ENCODE peak calls at places on chromosomes 13 and 19, in five cellular contexts. D is breast epithelium, H is Peyer's patch, O is cardiac muscle cell, K is brain microvascular endothelial cell. V is an unnamed sample. For H3K36me3, the result is how much of the 10 kb centered on the place peaks cover.

GRCh38 chr13:102128216-102128800 is 273.5 kb downstream of the FGF14 start:
- DNase-seq in D (no peak), O (no peak), H (no peak), K (no peak), V (no peak)

GRCh38 chr13:32001392-32001768 is 30.2 kb upstream of the FRY start:
- DNase-seq in H (no peak), D (no peak), O (peak), K (peak), V (no peak)

GRCh38 chr13:94825507-94825906 is 113.2 kb upstream of the SOX21 start:
- DNase-seq in H (no peak), K (no peak), D (peak), O (peak), V (no peak)

GRCh38 chr13:110680852-110681251 is 25.1 kb downstream of the CARS2 start:
- DNase-seq in O (no peak), H (no peak), K (no peak), D (no peak), V (no peak)

GRCh38 chr13:20869540-20869939 is 33.0 kb downstream of the XPO4 start:
- DNase-seq in D (no peak), H (no peak), O (peak), K (no peak), V (no peak)

GRCh38 chr19:41000310-41000737 is 9.2 kb downstream of the CYP2B6 start:
- DNase-seq in O (no peak), K (no peak), D (no peak), H (peak), V (no peak)

GRCh38 chr19:2014731-2015610 is 543 bp downstream of the BTBD2 start:
- DNase-seq in D (no peak), O (peak), H (no peak), K (no peak), V (no peak)

GRCh38 chr19:9406798-9407352 is 28.5 kb downstream of the ZNF266 start:
- DNase-seq in H (peak), O (peak), K (peak), D (peak), V (no peak)

GRCh38 chr19:16025108-16026101 is 50.9 kb upstream of the TPM4 start:
- DNase-seq in D (no peak), O (peak), K (peak), H (peak), V (no peak)

GRCh38 chr19:6866646-6867255 is 20.6 kb upstream of the ADGRE1 start:
- DNase-seq in K (no peak), D (no peak), H (no peak), O (no peak), V (no peak)

GRCh38 chr13:43473437-43473836 is 313.3 kb downstream of the ENOX1 start:
- DNase-seq in K (no peak), H (no peak), D (no peak), O (peak), V (no peak)

GRCh38 chr19:2035590-2035991 is 15.5 kb downstream of the MKNK2 start:
- DNase-seq in K (no peak), O (no peak), H (no peak), D (no peak), V (no peak)

GRCh38 chr19:45733160-45733810 is at the start of gene MEIOSIN:
- DNase-seq in O (no peak), K (no peak), H (no peak), D (no peak), V (no peak)

GRCh38 chr19:9323557-9323918 is 441 bp upstream of the ZNF559 start:
- DNase-seq in O (peak), K (peak), H (no peak), D (peak), V (no peak)

GRCh38 chr19:7932276-7932929 is 6.5 kb upstream of the CTXN1 start:
- DNase-seq in K (no peak), O (no peak), H (no peak), D (no peak), V (no peak)

GRCh38 chr19:4673726-4674125 is 3.6 kb upstream of the MYDGF start:
- DNase-seq in D (no peak), K (no peak), O (no peak), H (no peak), V (no peak)

GRCh38 chr19:5218255-5218855 is 122.3 kb downstream of the PTPRS start:
- DNase-seq in D (no peak), H (no peak), O (no peak), K (no peak), V (no peak)

GRCh38 chr13:76890036-76890435 is 3.8 kb upstream of the KCTD12 start:
- DNase-seq in H (no peak), K (peak), D (no peak), O (peak), V (no peak)

GRCh38 chr13:23681253-23681652 is 111.0 kb downstream of the TNFRSF19 start:
- DNase-seq in H (no peak), O (peak), D (no peak), K (peak), V (no peak)

GRCh38 chr19:35167251-35168119 is 12.9 kb downstream of the FXYD5 start:
- DNase-seq in H (no peak), D (no peak), K (no peak), O (no peak), V (no peak)

GRCh38 chr13:27080018-27080948 is 91.3 kb downstream of the USP12 start:
- DNase-seq in O (no peak), D (no peak), H (no peak), K (no peak), V (no peak)

GRCh38 chr19:22422220-22422619 is at the start of gene ZNF98:
- DNase-seq in D (peak), O (peak), H (no peak), K (no peak), V (no peak)

GRCh38 chr19:45994989-45995714 is at the start of gene CCDC61:
- DNase-seq in O (peak), K (peak), D (peak), H (peak), V (peak)

GRCh38 chr13:66543780-66544179 is 686.4 kb downstream of the PCDH9 start:
- DNase-seq in H (no peak), O (no peak), K (no peak), D (no peak), V (no peak)

GRCh38 chr13:94712287-94712811 is at the start of gene SOX21:
- DNase-seq in H (no peak), D (no peak), K (no peak), O (no peak), V (no peak)

GRCh38 chr13:27641711-27642502 is 20.2 kb downstream of the POLR1D start:
- DNase-seq in K (no peak), H (no peak), D (no peak), O (no peak), V (no peak)

GRCh38 chr13:39422845-39423565 is 180.0 kb downstream of the LHFPL6 start:
- DNase-seq in H (no peak), K (no peak), D (no peak), O (peak), V (no peak)

GRCh38 chr13:59458908-59459579 is 704.7 kb downstream of the DIAPH3 start:
- DNase-seq in O (peak), K (peak), D (no peak), H (no peak), V (no peak)

GRCh38 chr19:810077-810855 is 11.5 kb downstream of the PLPPR3 start:
- DNase-seq in K (no peak), H (no peak), O (no peak), D (no peak), V (no peak)

GRCh38 chr19:4971424-4971793 is 2.5 kb downstream of the KDM4B start:
- DNase-seq in O (peak), D (peak), H (peak), K (no peak), V (no peak)

GRCh38 chr19:47523473-47523872 is 8.6 kb upstream of the NAPA start:
- DNase-seq in O (no peak), K (no peak), D (no peak), H (no peak), V (no peak)

GRCh38 chr13:113317031-113317430 is 20.0 kb downstream of the LAMP1 start:
- DNase-seq in D (no peak), H (no peak), K (no peak), O (no peak), V (no peak)

GRCh38 chr13:24218977-24219376 is 58.5 kb downstream of the SPATA13 start:
- DNase-seq in H (no peak), K (no peak), D (no peak), O (peak), V (no peak)

GRCh38 chr13:51805925-51806324 is 2.0 kb upstream of the DHRS12 start:
- DNase-seq in K (no peak), H (no peak), D (no peak), O (no peak), V (no peak)

GRCh38 chr19:18278521-18279265 is 2.7 kb downstream of the JUND start:
- DNase-seq in D (peak), O (peak), H (no peak), K (peak), V (no peak)

GRCh38 chr13:75635101-75635620 is 969 bp upstream of the LMO7 start:
- DNase-seq in K (no peak), H (peak), D (no peak), O (no peak), V (no peak)

GRCh38 chr19:44603201-44603945 is 10.0 kb upstream of the IGSF23 start:
- DNase-seq in D (no peak), O (peak), K (peak), H (no peak), V (no peak)

GRCh38 chr13:80547341-80547740 is 206.4 kb upstream of the SPRY2 start:
- DNase-seq in O (no peak), D (no peak), H (no peak), K (no peak), V (no peak)

GRCh38 chr19:4122480-4122879 is 1.4 kb downstream of the MAP2K2 start:
- DNase-seq in H (no peak), D (no peak), O (no peak), K (no peak), V (no peak)

GRCh38 chr19:31149306-31149975 is 199.8 kb downstream of the TSHZ3 start:
- DNase-seq in K (no peak), H (no peak), D (no peak), O (no peak), V (no peak)

GRCh38 chr19:31148671-31149070 is 200.6 kb downstream of the TSHZ3 start:
- DNase-seq in O (no peak), K (no peak), D (no peak), H (no peak), V (no peak)

GRCh38 chr19:31152906-31153305 is 196.3 kb downstream of the TSHZ3 start:
- DNase-seq in H (no peak), D (no peak), K (no peak), O (no peak), V (no peak)

DNA sequence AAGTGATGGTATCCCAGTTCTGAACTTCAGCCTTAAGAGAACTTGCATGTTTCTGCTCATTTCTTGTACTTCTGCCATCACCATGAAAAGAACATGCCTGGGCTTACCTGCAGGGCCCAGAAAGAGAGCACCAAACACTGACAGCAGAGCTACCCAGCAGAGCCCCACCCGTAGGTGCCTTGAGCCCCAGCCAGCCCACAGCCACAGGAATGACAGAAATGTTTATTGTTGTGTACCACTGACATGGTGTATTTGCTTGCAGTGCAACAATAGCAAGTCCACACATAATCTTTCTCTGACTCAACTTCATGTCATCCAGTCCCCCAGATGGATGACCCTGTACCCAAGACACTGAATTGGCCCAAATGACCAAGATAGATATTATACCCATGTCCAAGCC is 195.2 kb downstream of the TSHZ3 start:
- DNase-seq in H (no peak), O (peak), K (peak), D (no peak), V (no peak)
- H3K36me3 ChIP-seq in H (under half), O (under half), K (under half), D (under half), V (under half)

GRCh38 chr13:33756929-33757328 is 61.0 kb upstream of the RFC3 start:
- DNase-seq in D (no peak), K (no peak), H (no peak), O (no peak), V (no peak)

GRCh38 chr13:33758113-33758512 is 59.8 kb upstream of the RFC3 start:
- DNase-seq in O (no peak), D (no peak), K (no peak), H (no peak), V (no peak)

GRCh38 chr13:33751151-33751550 is 66.8 kb upstream of the RFC3 start:
- DNase-seq in O (peak), H (no peak), D (no peak), K (peak), V (no peak)

GRCh38 chr13:33757713-33758112 is 60.2 kb upstream of the RFC3 start:
- DNase-seq in D (no peak), K (no peak), H (no peak), O (no peak), V (no peak)

DNA sequence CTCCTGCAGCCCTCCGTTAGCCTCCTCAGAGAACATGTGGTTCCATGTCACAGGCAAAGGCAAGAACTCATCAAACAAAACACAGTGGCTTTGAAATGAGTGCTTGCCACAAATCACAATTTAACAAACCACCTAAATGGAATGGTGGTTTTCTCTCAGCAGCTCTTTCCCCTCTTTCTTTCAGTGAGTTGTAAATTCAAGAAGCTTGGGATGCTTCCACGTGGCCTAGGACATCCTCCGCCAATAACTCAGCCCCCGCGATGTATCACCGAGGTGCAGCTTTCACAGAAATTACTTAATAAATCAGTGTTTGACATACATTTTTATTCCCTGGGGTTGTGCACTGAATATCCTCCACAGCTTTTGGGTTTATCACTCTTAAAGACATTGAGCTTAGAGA is 65.3 kb upstream of the RFC3 start:
- DNase-seq in H (no peak), O (no peak), K (no peak), D (no peak), V (no peak)
- H3K36me3 ChIP-seq in H (under half), O (under half), K (under half), D (under half), V (under half)

GRCh38 chr19:55269299-55269698 is 10.5 kb upstream of the PPP6R1 start:
- DNase-seq in H (no peak), D (no peak), K (no peak), O (no peak), V (no peak)
- H3K36me3 ChIP-seq in H (under half), D (under half), K (under half), O (under half), V (half or more)

DNA sequence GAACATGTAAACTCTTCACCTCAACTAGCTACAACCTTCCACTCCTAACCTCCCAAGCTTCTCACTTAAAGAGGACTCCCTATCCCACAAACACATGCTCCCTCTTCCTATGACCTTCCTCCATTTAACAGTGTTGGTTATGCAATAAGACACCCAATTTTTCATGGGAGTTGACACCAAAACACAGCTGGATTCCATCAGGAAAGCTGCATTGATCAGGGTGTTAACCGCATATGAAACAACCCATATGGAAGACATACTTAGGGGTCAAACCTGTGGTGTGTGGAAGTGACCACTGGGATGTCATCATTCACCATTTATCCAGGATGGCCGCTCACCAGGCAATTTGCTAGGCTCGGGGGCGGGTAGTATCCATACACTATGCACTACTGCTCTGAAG is 21.9 kb downstream of the ZNF473 start:
- DNase-seq in O (no peak), D (no peak), K (no peak), H (no peak), V (no peak)
- H3K36me3 ChIP-seq in O (under half), D (under half), K (under half), H (under half), V (under half)

DNA sequence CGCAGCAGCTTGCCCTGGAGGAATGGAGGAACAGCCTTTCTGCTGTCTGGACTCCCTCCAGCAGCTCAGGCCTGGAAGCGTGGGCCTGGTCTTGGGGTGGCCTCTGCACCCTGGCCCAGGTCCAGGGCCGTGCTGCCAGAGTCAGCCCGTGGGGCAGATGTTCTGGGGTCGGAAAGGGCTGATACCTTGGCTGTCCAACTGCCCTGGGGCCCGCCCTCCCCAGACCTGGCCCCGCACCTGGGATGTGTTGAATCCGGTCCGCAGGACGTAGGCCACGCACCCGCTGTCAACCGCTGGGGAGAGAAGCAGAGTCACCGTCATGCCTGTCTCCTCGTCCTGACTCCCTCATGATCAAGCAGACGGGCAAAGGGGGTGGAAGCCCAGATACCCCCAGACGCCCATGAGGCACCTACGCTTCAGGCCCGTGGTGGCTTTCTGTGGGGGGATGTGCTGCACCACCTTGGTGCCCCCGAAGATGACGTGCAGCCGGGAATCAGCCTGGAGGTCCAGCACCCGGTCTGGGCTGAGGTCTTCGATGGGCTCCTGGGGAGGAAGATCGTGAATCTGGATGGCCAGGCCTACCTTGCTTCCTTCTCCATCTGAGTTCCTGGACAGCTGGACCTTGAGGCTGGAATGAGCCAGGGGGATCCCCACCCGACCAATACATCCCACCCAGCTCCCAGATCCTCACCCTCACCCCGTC is 7.7 kb downstream of the ATP13A1 start:
- DNase-seq in D (no peak), K (no peak), H (no peak), O (no peak), V (no peak)
- H3K36me3 ChIP-seq in D (under half), K (half or more), H (under half), O (under half), V (half or more)

GRCh38 chr19:42149447-42150202 is 17.4 kb upstream of the POU2F2 start:
- DNase-seq in D (no peak), K (no peak), H (no peak), O (no peak), V (no peak)
- H3K36me3 ChIP-seq in D (under half), K (under half), H (under half), O (under half), V (under half)

GRCh38 chr19:32361574-32362317 is 16.3 kb downstream of the ZNF507 start:
- DNase-seq in D (no peak), K (no peak), O (no peak), H (no peak), V (no peak)
- H3K36me3 ChIP-seq in D (under half), K (under half), O (half or more), H (under half), V (under half)

GRCh38 chr19:10688545-10689280 is 12.5 kb upstream of the QTRT1 start:
- DNase-seq in O (no peak), H (no peak), K (no peak), D (no peak), V (no peak)
- H3K36me3 ChIP-seq in O (half or more), H (under half), K (half or more), D (under half), V (half or more)

DNA sequence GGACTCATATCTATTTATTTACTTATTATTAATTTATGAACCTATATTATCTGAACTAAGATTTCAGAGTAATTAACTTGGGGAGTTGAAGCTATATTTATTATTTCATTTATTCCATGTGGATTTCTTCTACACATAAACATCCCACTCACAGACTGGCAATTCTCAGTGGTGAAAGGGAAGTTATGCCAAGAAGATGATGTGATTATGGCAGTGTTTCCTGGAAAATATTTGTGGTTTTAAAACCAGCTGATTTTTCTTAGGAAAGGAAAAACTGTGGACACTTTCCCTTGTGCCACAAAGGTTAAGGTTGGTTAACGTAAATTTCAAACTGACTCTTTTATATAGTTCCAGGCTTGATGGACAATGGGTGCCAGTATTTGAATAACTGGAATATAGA is 513.1 kb downstream of the SLITRK6 start:
- DNase-seq in K (no peak), D (no peak), O (peak), H (no peak), V (no peak)
- H3K36me3 ChIP-seq in K (under half), D (under half), O (under half), H (under half), V (under half)

V was measured in esophagus squamous epithelium.